ENCODE peak calls at places on chromosomes 3 and 15, in ten cellular contexts. O, G, W, C, X, Q, F, J, A and L are unnamed samples.

GRCh38 chr15:73699249-73700040 is 15.3 kb downstream of the CD276 start:
- DNase-seq in W (no peak), A (no peak), O (no peak), C (no peak), Q (no peak), F (no peak), X (no peak), G (no peak), J (no peak), L (no peak)

GRCh38 chr15:73183071-73183470 is 130.8 kb downstream of the NEO1 start:
- DNase-seq in C (no peak), O (peak), J (no peak), Q (no peak), W (no peak), G (no peak), X (no peak), A (no peak), F (no peak), L (no peak)

GRCh38 chr3:115146418-115147328 is at the start of gene ZBTB20:
- DNase-seq in X (peak), J (peak), A (no peak), W (peak), Q (peak), G (peak), F (peak), C (peak), O (peak), L (peak)

GRCh38 chr3:33277193-33277882 is at the start of gene FBXL2:
- DNase-seq in C (peak), J (peak), A (peak), X (peak), Q (peak), O (peak), F (no peak), W (peak), G (peak), L (no peak)

GRCh38 chr15:40040770-40041169 is 1.8 kb upstream of the SRP14 start:
- DNase-seq in O (no peak), J (no peak), X (no peak), W (no peak), G (peak), C (no peak), Q (no peak), A (no peak), F (no peak), L (no peak)

GRCh38 chr3:120021523-120021922 is 72.7 kb downstream of the GSK3B start:
- DNase-seq in W (no peak), O (no peak), J (no peak), C (no peak), X (no peak), A (no peak), Q (no peak), G (no peak), F (no peak), L (no peak)

GRCh38 chr3:128366652-128367051 is 100.0 kb downstream of the DNAJB8 start:
- DNase-seq in A (no peak), F (no peak), O (no peak), C (no peak), W (no peak), J (no peak), G (no peak), Q (peak), X (no peak), L (no peak)

GRCh38 chr3:156098437-156099035 is 21.8 kb upstream of the KCNAB1 start:
- DNase-seq in Q (no peak), O (no peak), X (no peak), G (no peak), F (no peak), J (no peak), W (no peak), C (no peak), A (no peak), L (peak)

GRCh38 chr3:29503969-29504368 is 223.1 kb downstream of the RBMS3 start:
- DNase-seq in C (no peak), X (peak), W (no peak), Q (no peak), J (no peak), G (peak), F (no peak), O (no peak), A (no peak), L (no peak)

GRCh38 chr15:58260911-58261267 is 122.7 kb downstream of the AQP9 start:
- DNase-seq in F (no peak), Q (no peak), X (no peak), J (no peak), G (no peak), A (peak), O (no peak), W (no peak), C (no peak), L (no peak)

GRCh38 chr3:198088421-198088955 is 128.5 kb downstream of the LMLN start:
- DNase-seq in X (no peak), J (no peak), G (no peak), F (no peak), W (no peak), Q (no peak), O (no peak), A (no peak), C (no peak), L (no peak)

GRCh38 chr3:15096026-15096425 is 2.9 kb downstream of the RBSN start:
- DNase-seq in G (no peak), F (no peak), W (no peak), O (no peak), J (no peak), C (no peak), Q (no peak), X (no peak), A (no peak), L (no peak)

GRCh38 chr3:42036483-42036823 is 54.7 kb upstream of the TRAK1 start:
- DNase-seq in O (no peak), X (no peak), C (peak), Q (peak), A (no peak), F (no peak), J (peak), W (no peak), G (peak), L (no peak)

GRCh38 chr3:62167566-62168262 is 205.6 kb downstream of the FEZF2 start:
- DNase-seq in G (no peak), F (no peak), A (no peak), X (no peak), J (no peak), O (no peak), Q (peak), W (no peak), C (no peak), L (no peak)

GRCh38 chr15:40282144-40282869 is 557 bp downstream of the ANKRD63 start:
- DNase-seq in O (no peak), F (peak), G (no peak), X (no peak), W (no peak), A (no peak), C (peak), J (no peak), Q (no peak), L (no peak)

GRCh38 chr15:81302605-81303204 is 21.2 kb downstream of the STARD5 start:
- DNase-seq in O (no peak), C (no peak), Q (no peak), A (no peak), W (no peak), J (no peak), G (no peak), F (no peak), X (no peak), L (no peak)

GRCh38 chr3:23356923-23357322 is 153.8 kb downstream of the UBE2E2 start:
- DNase-seq in O (no peak), A (no peak), G (no peak), C (no peak), W (no peak), J (no peak), F (no peak), X (no peak), Q (no peak), L (no peak)

GRCh38 chr3:130323503-130323902 is 22.0 kb upstream of the COL6A5 start:
- DNase-seq in G (no peak), A (no peak), W (no peak), C (no peak), Q (no peak), J (no peak), O (no peak), F (no peak), X (no peak), L (no peak)

GRCh38 chr15:91706366-91707032 is 147.0 kb upstream of the SLCO3A1 start:
- DNase-seq in A (peak), X (peak), O (peak), F (peak), W (peak), C (peak), J (peak), G (peak), Q (peak), L (peak)

GRCh38 chr15:38930851-38931572 is 366.4 kb upstream of the RASGRP1 start:
- DNase-seq in G (no peak), W (no peak), O (no peak), C (no peak), F (no peak), Q (peak), J (no peak), X (no peak), A (no peak), L (no peak)

GRCh38 chr15:88627463-88627862 is 6.3 kb downstream of the AEN start:
- DNase-seq in Q (no peak), F (peak), W (no peak), J (no peak), X (no peak), A (no peak), O (no peak), C (no peak), G (peak), L (no peak)

GRCh38 chr3:16063603-16064002 is 110.9 kb upstream of the GALNT15 start:
- DNase-seq in Q (no peak), A (no peak), J (no peak), G (peak), C (no peak), W (no peak), X (no peak), F (no peak), O (no peak), L (no peak)

GRCh38 chr15:93102211-93102610 is 13.2 kb upstream of the RGMA start:
- DNase-seq in Q (no peak), J (no peak), C (no peak), G (no peak), F (no peak), X (no peak), W (no peak), O (no peak), A (no peak), L (no peak)

GRCh38 chr3:133468251-133468721 is 68.4 kb downstream of the BFSP2 start:
- DNase-seq in C (no peak), O (no peak), A (no peak), F (no peak), G (no peak), Q (peak), J (no peak), W (no peak), X (no peak), L (no peak)

GRCh38 chr3:99741588-99741987 is 76.1 kb upstream of the CMSS1 start:
- DNase-seq in C (no peak), O (no peak), X (no peak), Q (no peak), F (no peak), W (no peak), J (no peak), G (no peak), A (no peak), L (no peak)

GRCh38 chr15:70198441-70199123 is 100.9 kb upstream of the TLE3 start:
- DNase-seq in G (no peak), J (no peak), C (no peak), O (no peak), Q (no peak), A (no peak), W (no peak), X (no peak), F (no peak), L (no peak)

GRCh38 chr3:136645915-136646314 is 106.3 kb downstream of the STAG1 start:
- DNase-seq in O (no peak), A (no peak), Q (no peak), X (no peak), W (no peak), G (no peak), J (no peak), C (no peak), F (no peak), L (no peak)

GRCh38 chr3:191051037-191051436 is 148.0 kb upstream of the OSTN start:
- DNase-seq in A (no peak), C (no peak), Q (peak), O (peak), W (no peak), F (no peak), G (no peak), X (no peak), J (peak), L (no peak)

GRCh38 chr15:83692820-83693581 is 39.1 kb downstream of the ADAMTSL3 start:
- DNase-seq in A (no peak), J (no peak), W (no peak), C (no peak), F (no peak), Q (no peak), X (peak), O (no peak), G (no peak), L (no peak)

GRCh38 chr15:83694030-83694429 is 40.1 kb downstream of the ADAMTSL3 start:
- DNase-seq in O (no peak), Q (peak), J (no peak), X (peak), F (no peak), C (no peak), A (no peak), G (no peak), W (no peak), L (no peak)

GRCh38 chr15:83695901-83696425 is 42.0 kb downstream of the ADAMTSL3 start:
- DNase-seq in O (no peak), G (no peak), W (no peak), Q (no peak), C (no peak), F (no peak), A (no peak), J (no peak), X (no peak), L (no peak)

GRCh38 chr15:83695246-83695645 is 41.3 kb downstream of the ADAMTSL3 start:
- DNase-seq in X (no peak), W (no peak), A (no peak), F (no peak), Q (no peak), J (no peak), O (no peak), G (no peak), C (no peak), L (no peak)

GRCh38 chr15:83694538-83694937 is 40.6 kb downstream of the ADAMTSL3 start:
- DNase-seq in W (no peak), X (no peak), J (no peak), F (no peak), C (no peak), G (no peak), O (no peak), Q (no peak), A (no peak), L (no peak)
- H3K4me3 ChIP-seq in W (no peak), X (no peak), J (no peak), F (no peak), C (no peak), G (no peak), O (no peak), Q (no peak), A (no peak), L (no peak)

DNA sequence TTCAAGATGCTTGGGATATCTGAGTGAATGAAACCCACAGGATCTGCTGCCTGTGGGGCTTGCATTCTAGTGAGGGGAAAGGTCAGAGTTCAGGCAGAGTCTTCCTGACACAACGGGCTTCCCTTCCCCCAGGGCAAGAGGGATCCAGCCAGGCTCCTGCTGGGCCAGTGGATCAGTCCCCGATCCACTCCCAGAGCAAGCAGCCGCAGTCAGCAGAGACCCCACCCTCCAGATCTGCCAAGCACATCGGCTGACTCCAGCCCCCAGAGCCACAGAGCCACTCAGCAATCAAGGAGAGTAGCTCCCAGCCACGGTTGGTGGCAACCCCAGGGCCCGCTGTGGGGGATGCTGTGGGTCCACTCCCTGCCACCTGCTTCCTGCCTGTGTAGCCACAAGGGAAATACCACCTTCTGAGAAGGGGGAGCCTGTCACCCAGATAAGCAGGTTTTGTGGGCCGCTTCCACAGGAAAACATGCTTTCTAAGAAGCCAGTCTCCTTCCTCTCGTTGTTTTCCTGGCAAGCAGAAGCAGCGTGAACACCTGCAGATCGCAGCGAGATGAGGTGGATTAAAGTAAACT is 44.9 kb downstream of the CPN2 start:
- DNase-seq in C (no peak), G (peak), J (no peak), Q (no peak), W (no peak), X (no peak), F (peak), O (no peak), A (no peak), L (peak)
- H3K4me3 ChIP-seq in C (no peak), G (no peak), J (no peak), Q (no peak), W (no peak), X (no peak), F (no peak), O (no peak), A (no peak), L (no peak)

GRCh38 chr15:85620321-85621044 is 174.2 kb downstream of the KLHL25 start:
- DNase-seq in Q (peak), J (no peak), O (no peak), F (no peak), G (no peak), C (no peak), X (no peak), W (no peak), A (no peak), L (no peak)
- H3K4me3 ChIP-seq in Q (peak), J (peak), O (no peak), F (no peak), G (peak), C (peak), X (peak), W (no peak), A (no peak), L (no peak)

DNA sequence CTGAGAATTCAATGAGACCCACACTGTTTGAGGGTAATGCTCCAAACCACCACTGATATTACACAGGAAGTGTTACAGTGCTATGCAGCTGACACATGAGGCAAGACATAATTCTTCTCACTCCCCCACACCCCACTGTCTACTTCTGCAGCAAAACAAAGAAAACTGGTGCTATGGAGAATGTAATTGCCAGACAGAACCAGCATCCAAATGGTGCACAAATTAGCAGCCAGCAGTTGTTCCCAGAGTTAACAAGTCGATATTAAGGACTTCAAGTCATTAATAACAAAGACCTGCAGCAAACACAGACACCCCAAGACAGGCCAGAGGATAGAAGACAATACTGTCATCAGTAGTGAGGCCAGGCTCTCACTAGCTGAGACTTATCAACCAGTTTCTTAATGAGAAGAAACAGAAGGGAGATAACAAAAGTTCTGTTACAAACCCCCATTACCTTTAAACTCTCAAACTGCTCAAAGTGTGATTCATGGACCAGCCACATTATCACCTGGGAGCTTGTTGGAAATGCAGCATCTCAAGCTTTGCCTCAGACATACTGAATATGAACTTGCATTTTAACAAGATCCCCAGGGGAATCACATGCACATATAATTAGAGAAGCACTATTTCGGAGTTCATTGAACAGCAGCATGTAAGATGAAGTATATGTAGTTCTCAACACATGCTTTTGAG is 58.7 kb upstream of the FNDC3B start:
- DNase-seq in W (no peak), J (no peak), C (no peak), Q (no peak), A (no peak), G (no peak), F (peak), O (no peak), X (no peak), L (no peak)
- H3K4me3 ChIP-seq in W (no peak), J (no peak), C (no peak), Q (no peak), A (no peak), G (no peak), F (no peak), O (no peak), X (no peak), L (no peak)

GRCh38 chr15:48222627-48223026 is 16.5 kb downstream of the SLC12A1 start:
- DNase-seq in W (no peak), C (no peak), J (no peak), O (no peak), A (no peak), G (no peak), Q (no peak), F (no peak), X (no peak), L (no peak)

GRCh38 chr15:48221885-48222284 is 15.8 kb downstream of the SLC12A1 start:
- DNase-seq in W (no peak), O (no peak), G (no peak), F (no peak), X (no peak), Q (peak), C (no peak), A (no peak), J (peak), L (no peak)

GRCh38 chr15:48221261-48221660 is 15.2 kb downstream of the SLC12A1 start:
- DNase-seq in A (no peak), G (no peak), Q (no peak), J (no peak), C (no peak), O (no peak), X (no peak), F (no peak), W (no peak), L (no peak)
- H3K4me3 ChIP-seq in A (no peak), G (no peak), Q (no peak), J (no peak), C (no peak), O (no peak), X (no peak), F (no peak), W (no peak), L (no peak)